ENCODE peak calls at places on chromosomes 2 and 18, in five cellular contexts. One of them, this sample, is unnamed.

GRCh38 chr2:28345619-28346018 is 47.0 kb upstream of the FOSL2 start:
- DNase-seq in PC-9: no peak
- DNase-seq in G401: no peak
- DNase-seq in foreskin fibroblast: no peak
- DNase-seq in H4: no peak
- DNase-seq in this sample: no peak

GRCh38 chr18:415627-416612 is 84.6 kb downstream of the COLEC12 start:
- DNase-seq in G401: no peak
- DNase-seq in H4: peak
- DNase-seq in foreskin fibroblast: peak
- DNase-seq in PC-9: no peak
- DNase-seq in this sample: peak

GRCh38 chr2:6977095-6977777 is 60.0 kb downstream of the RNF144A start:
- DNase-seq in foreskin fibroblast: peak
- DNase-seq in PC-9: no peak
- DNase-seq in H4: peak
- DNase-seq in G401: peak
- DNase-seq in this sample: no peak

GRCh38 chr2:201483337-201483736 is 31.8 kb downstream of the STRADB start:
- DNase-seq in foreskin fibroblast: peak
- DNase-seq in PC-9: no peak
- DNase-seq in H4: no peak
- DNase-seq in G401: peak
- DNase-seq in this sample: no peak

GRCh38 chr2:233153146-233153798 is 93.1 kb downstream of the INPP5D start:
- DNase-seq in H4: no peak
- DNase-seq in foreskin fibroblast: no peak
- DNase-seq in PC-9: no peak
- DNase-seq in G401: peak
- DNase-seq in this sample: no peak

GRCh38 chr2:147352294-147352693 is 492.5 kb upstream of the ACVR2A start:
- DNase-seq in H4: no peak
- DNase-seq in foreskin fibroblast: no peak
- DNase-seq in PC-9: no peak
- DNase-seq in G401: no peak
- DNase-seq in this sample: no peak

GRCh38 chr2:113124181-113124961 is 3.0 kb upstream of the IL1RN start:
- DNase-seq in G401: no peak
- DNase-seq in PC-9: peak
- DNase-seq in foreskin fibroblast: peak
- DNase-seq in H4: no peak
- DNase-seq in this sample: no peak

GRCh38 chr2:127713562-127713961 is 12.3 kb downstream of the SFT2D3 start:
- DNase-seq in G401: no peak
- DNase-seq in foreskin fibroblast: no peak
- DNase-seq in PC-9: no peak
- DNase-seq in H4: no peak
- DNase-seq in this sample: no peak

GRCh38 chr2:237733677-237734300 is 64.8 kb upstream of the RBM44 start:
- DNase-seq in H4: peak
- DNase-seq in foreskin fibroblast: no peak
- DNase-seq in G401: no peak
- DNase-seq in PC-9: no peak
- DNase-seq in this sample: no peak

GRCh38 chr2:118844261-118845004 is 3.0 kb downstream of the EN1 start:
- DNase-seq in H4: no peak
- DNase-seq in G401: no peak
- DNase-seq in PC-9: no peak
- DNase-seq in foreskin fibroblast: no peak
- DNase-seq in this sample: no peak

GRCh38 chr2:48328159-48328816 is 201.7 kb upstream of the STON1 start:
- DNase-seq in foreskin fibroblast: no peak
- DNase-seq in H4: no peak
- DNase-seq in PC-9: no peak
- DNase-seq in G401: peak
- DNase-seq in this sample: no peak

GRCh38 chr2:235619544-235619943 is 125.7 kb downstream of the AGAP1 start:
- DNase-seq in G401: no peak
- DNase-seq in H4: no peak
- DNase-seq in PC-9: no peak
- DNase-seq in foreskin fibroblast: no peak
- DNase-seq in this sample: no peak

GRCh38 chr2:180413331-180413730 is 406.2 kb upstream of the CWC22 start:
- DNase-seq in H4: no peak
- DNase-seq in foreskin fibroblast: no peak
- DNase-seq in PC-9: no peak
- DNase-seq in G401: no peak
- DNase-seq in this sample: no peak

GRCh38 chr2:15241929-15242328 is 319.2 kb downstream of the NBAS start:
- DNase-seq in G401: no peak
- DNase-seq in foreskin fibroblast: no peak
- DNase-seq in H4: no peak
- DNase-seq in PC-9: no peak
- DNase-seq in this sample: no peak

GRCh38 chr2:104844813-104845551 is 8.9 kb upstream of the POU3F3 start:
- DNase-seq in G401: peak
- DNase-seq in H4: no peak
- DNase-seq in PC-9: no peak
- DNase-seq in foreskin fibroblast: no peak
- DNase-seq in this sample: no peak

GRCh38 chr2:190838492-190838910 is 42.1 kb upstream of the GLS start:
- DNase-seq in foreskin fibroblast: peak
- DNase-seq in PC-9: peak
- DNase-seq in H4: peak
- DNase-seq in G401: no peak
- DNase-seq in this sample: peak

GRCh38 chr2:8431446-8432125 is 250.3 kb upstream of the ID2 start:
- DNase-seq in foreskin fibroblast: no peak
- DNase-seq in PC-9: no peak
- DNase-seq in H4: no peak
- DNase-seq in G401: no peak
- DNase-seq in this sample: no peak

GRCh38 chr2:45040786-45041185 is 31.5 kb upstream of the SIX2 start:
- DNase-seq in foreskin fibroblast: no peak
- DNase-seq in PC-9: no peak
- DNase-seq in H4: no peak
- DNase-seq in G401: no peak
- DNase-seq in this sample: no peak

GRCh38 chr2:100427627-100428258 is 10.3 kb upstream of the CHST10 start:
- DNase-seq in H4: peak
- DNase-seq in foreskin fibroblast: peak
- DNase-seq in G401: peak
- DNase-seq in PC-9: peak
- DNase-seq in this sample: no peak

GRCh38 chr2:160719116-160719515 is 225.5 kb upstream of the RBMS1 start:
- DNase-seq in H4: peak
- DNase-seq in foreskin fibroblast: peak
- DNase-seq in G401: no peak
- DNase-seq in PC-9: peak
- DNase-seq in this sample: no peak

GRCh38 chr2:118530976-118531375 is 316.5 kb downstream of the EN1 start:
- DNase-seq in H4: no peak
- DNase-seq in G401: no peak
- DNase-seq in foreskin fibroblast: peak
- DNase-seq in PC-9: no peak
- DNase-seq in this sample: no peak

GRCh38 chr2:23900133-23900926 is 26.6 kb downstream of the ATAD2B start:
- DNase-seq in PC-9: peak
- DNase-seq in H4: peak
- DNase-seq in foreskin fibroblast: peak
- DNase-seq in G401: peak
- DNase-seq in this sample: peak

GRCh38 chr2:85785027-85785822 is 31.4 kb downstream of the ATOH8 start:
- DNase-seq in PC-9: no peak
- DNase-seq in H4: peak
- DNase-seq in foreskin fibroblast: peak
- DNase-seq in G401: peak
- DNase-seq in this sample: no peak

This sample was measured in keratinocyte.